ENCODE peak calls at places on chromosomes 5 and 9, in eight cellular contexts. S, T, G, V, E, K, Y and J are unnamed samples.

GRCh38 chr9:119974026-119974425 is 604.8 kb upstream of the BRINP1 start:
- DNase-seq in S (no peak), T (no peak), G (no peak), V (no peak), E (no peak), K (no peak), Y (no peak), J (peak)

GRCh38 chr9:36987891-36988290 is 46.2 kb downstream of the PAX5 start:
- DNase-seq in S (no peak), T (no peak), G (no peak), V (no peak), E (no peak), K (peak), Y (no peak), J (no peak)

GRCh38 chr5:112434650-112435049 is 15.6 kb upstream of the EPB41L4A start:
- DNase-seq in S (no peak), T (no peak), G (no peak), V (no peak), E (no peak), K (no peak), Y (no peak), J (no peak)

GRCh38 chr5:40656766-40657165 is 22.9 kb upstream of the PTGER4 start:
- DNase-seq in S (no peak), T (no peak), G (no peak), V (no peak), E (no peak), K (no peak), Y (no peak), J (no peak)

GRCh38 chr9:126723807-126724172 is 81.0 kb upstream of the ZBTB43 start:
- DNase-seq in S (no peak), T (no peak), G (peak), V (no peak), E (no peak), K (peak), Y (no peak), J (no peak)

GRCh38 chr5:72171667-72172066 is 64.4 kb downstream of the MAP1B start:
- DNase-seq in S (no peak), T (no peak), G (no peak), V (peak), E (no peak), K (no peak), Y (no peak), J (no peak)

GRCh38 chr9:18800579-18800978 is 232.4 kb downstream of the SAXO1 start:
- DNase-seq in S (no peak), T (no peak), G (no peak), V (no peak), E (no peak), K (no peak), Y (no peak), J (peak)

GRCh38 chr5:169893010-169893409 is 87.3 kb downstream of the INSYN2B start:
- DNase-seq in S (no peak), T (no peak), G (no peak), V (no peak), E (no peak), K (no peak), Y (no peak), J (no peak)

GRCh38 chr5:108344103-108344822 is 37.6 kb downstream of the FBXL17 start:
- DNase-seq in S (no peak), T (no peak), G (no peak), V (no peak), E (no peak), K (no peak), Y (no peak), J (no peak)

GRCh38 chr5:138346889-138347288 is 5.6 kb upstream of the KDM3B start:
- DNase-seq in S (no peak), T (no peak), G (no peak), V (no peak), E (no peak), K (no peak), Y (no peak), J (no peak)

GRCh38 chr5:153209016-153209415 is 281.5 kb upstream of the GRIA1 start:
- DNase-seq in S (no peak), T (no peak), G (no peak), V (no peak), E (no peak), K (no peak), Y (no peak), J (no peak)